ENCODE peak calls at places on chromosomes 11 and 22, in six cellular contexts. G is OCI-LY7, Y is GM12865, L is HCT116, V is BJ, E is GM23338. H is an unnamed sample.

GRCh38 chr11:45662096-45662664 is 3.2 kb downstream of the CHST1 start:
- DNase-seq in G (no peak), Y (no peak), L (no peak), V (no peak), E (no peak), H (no peak)

GRCh38 chr22:25896098-25896497 is 154.1 kb downstream of the MYO18B start:
- DNase-seq in G (peak), Y (peak), L (no peak), V (no peak), E (peak), H (no peak)

GRCh38 chr11:62400760-62401159 is 18.1 kb upstream of the SCGB1A1 start:
- DNase-seq in G (no peak), Y (no peak), L (no peak), V (peak), E (no peak), H (no peak)

GRCh38 chr11:84524422-84525051 is 1102.6 kb downstream of the DLG2 start:
- DNase-seq in G (peak), Y (peak), L (no peak), V (no peak), E (peak), H (no peak)

GRCh38 chr11:70233511-70233919 is 30.4 kb downstream of the FADD start:
- DNase-seq in G (no peak), Y (peak), L (peak), V (peak), E (no peak), H (no peak)

GRCh38 chr11:124320097-124320496 is at the start of gene OR8D2:
- DNase-seq in G (no peak), Y (no peak), L (no peak), V (no peak), E (no peak), H (no peak)

GRCh38 chr22:27669798-27670599 is 131.6 kb downstream of the MN1 start:
- DNase-seq in G (no peak), Y (no peak), L (no peak), V (no peak), E (peak), H (no peak)

GRCh38 chr11:45843158-45843924 is 3.9 kb upstream of the CRY2 start:
- DNase-seq in G (peak), Y (peak), L (peak), V (no peak), E (peak), H (peak)

GRCh38 chr11:86671386-86672006 is 920 bp downstream of the ME3 start:
- DNase-seq in G (no peak), Y (no peak), L (no peak), V (no peak), E (peak), H (no peak)

GRCh38 chr11:33016654-33017053 is 976 bp downstream of the DEPDC7 start:
- DNase-seq in G (no peak), Y (no peak), L (no peak), V (no peak), E (no peak), H (no peak)

GRCh38 chr11:123018702-123019101 is 37.1 kb upstream of the BSX start:
- DNase-seq in G (no peak), Y (no peak), L (no peak), V (no peak), E (no peak), H (no peak)

GRCh38 chr11:133660202-133660568 is 127.9 kb upstream of the OPCML start:
- DNase-seq in G (no peak), Y (no peak), L (no peak), V (no peak), E (peak), H (no peak)

GRCh38 chr11:44356351-44356750 is 46.4 kb upstream of the ALX4 start:
- DNase-seq in G (no peak), Y (no peak), L (no peak), V (no peak), E (no peak), H (no peak)

GRCh38 chr11:10023202-10023601 is 270.8 kb downstream of the SBF2 start:
- DNase-seq in G (no peak), Y (no peak), L (no peak), V (no peak), E (no peak), H (no peak)

GRCh38 chr11:1928891-1929541 is 9.5 kb downstream of the TNNT3 start:
- DNase-seq in G (no peak), Y (no peak), L (no peak), V (no peak), E (no peak), H (no peak)

GRCh38 chr11:64268687-64269379 is 15.6 kb downstream of the BAD start:
- DNase-seq in G (peak), Y (peak), L (no peak), V (no peak), E (peak), H (no peak)

GRCh38 chr11:31246451-31247165 is 122.9 kb downstream of the DCDC1 start:
- DNase-seq in G (no peak), Y (no peak), L (no peak), V (no peak), E (no peak), H (no peak)

GRCh38 chr11:1220941-1221721 is 1.7 kb upstream of the MUC5B start:
- DNase-seq in G (no peak), Y (no peak), L (no peak), V (no peak), E (no peak), H (no peak)

GRCh38 chr11:127023991-127024390 is 23.4 kb upstream of the KIRREL3 start:
- DNase-seq in G (no peak), Y (no peak), L (no peak), V (no peak), E (no peak), H (no peak)

GRCh38 chr11:122882809-122883681 is 486 bp downstream of the JHY start:
- DNase-seq in G (no peak), Y (peak), L (peak), V (no peak), E (peak), H (no peak)

GRCh38 chr11:111399187-111400031 is 20.3 kb upstream of the POU2AF1 start:
- DNase-seq in G (peak), Y (peak), L (no peak), V (no peak), E (no peak), H (no peak)

GRCh38 chr11:1792461-1792860 is 28.7 kb upstream of the CTSD start:
- DNase-seq in G (no peak), Y (no peak), L (no peak), V (no peak), E (no peak), H (no peak)

GRCh38 chr22:17954200-17954859 is 70.0 kb downstream of the MICAL3 start:
- DNase-seq in G (no peak), Y (no peak), L (no peak), V (no peak), E (no peak), H (no peak)

GRCh38 chr22:46557736-46558480 is 20.5 kb upstream of the CELSR1 start:
- DNase-seq in G (no peak), Y (no peak), L (no peak), V (no peak), E (no peak), H (no peak)

GRCh38 chr11:120420572-120420971 is 84.4 kb downstream of the ARHGEF12 start:
- DNase-seq in G (no peak), Y (no peak), L (no peak), V (no peak), E (no peak), H (no peak)

GRCh38 chr22:45344339-45344738 is 34.6 kb downstream of the FAM118A start:
- DNase-seq in G (no peak), Y (no peak), L (no peak), V (no peak), E (peak), H (no peak)

GRCh38 chr11:57190548-57190947 is 8.8 kb downstream of the LRRC55 start:
- DNase-seq in G (no peak), Y (no peak), L (no peak), V (no peak), E (no peak), H (no peak)

GRCh38 chr22:21735198-21736083 is at the start of gene YPEL1:
- DNase-seq in G (peak), Y (peak), L (peak), V (peak), E (peak), H (peak)

GRCh38 chr11:10456519-10456918 is 1.5 kb downstream of the AMPD3 start:
- DNase-seq in G (peak), Y (peak), L (no peak), V (no peak), E (no peak), H (no peak)

GRCh38 chr11:102109896-102110760 is at the start of gene YAP1:
- DNase-seq in G (peak), Y (peak), L (peak), V (peak), E (peak), H (no peak)

GRCh38 chr11:85406316-85406715 is 220.8 kb downstream of the DLG2 start:
- DNase-seq in G (no peak), Y (no peak), L (no peak), V (no peak), E (no peak), H (no peak)

GRCh38 chr11:124762624-124763155 is 600 bp upstream of the ESAM start:
- DNase-seq in G (no peak), Y (no peak), L (no peak), V (no peak), E (no peak), H (no peak)

GRCh38 chr11:67436459-67437081 is 912 bp downstream of the PTPRCAP start:
- DNase-seq in G (peak), Y (peak), L (no peak), V (no peak), E (peak), H (peak)

GRCh38 chr11:86509579-86509978 is 134.9 kb downstream of the CCDC81 start:
- DNase-seq in G (no peak), Y (no peak), L (no peak), V (no peak), E (no peak), H (no peak)

GRCh38 chr11:26470992-26471391 is 101.1 kb downstream of the MUC15 start:
- DNase-seq in G (no peak), Y (no peak), L (no peak), V (no peak), E (no peak), H (no peak)
- TF ChIP-seq CTCF in G (no peak), Y (no peak), L (no peak), V (no peak), E (no peak), H (no peak)

GRCh38 chr11:119377112-119377901 is 4.2 kb downstream of the USP2 start:
- DNase-seq in G (peak), Y (no peak), L (no peak), V (no peak), E (no peak), H (no peak)
- H3K4me3 ChIP-seq in G (peak), Y (no peak), L (no peak), V (no peak), E (no peak), H (no peak)

GRCh38 chr22:24319451-24319850 is 48.8 kb downstream of the SPECC1L start:
- DNase-seq in G (no peak), Y (no peak), L (no peak), V (no peak), E (no peak), H (no peak)

GRCh38 chr22:24310969-24311368 is 40.3 kb downstream of the SPECC1L start:
- DNase-seq in G (no peak), Y (no peak), L (no peak), V (no peak), E (no peak), H (no peak)

DNA sequence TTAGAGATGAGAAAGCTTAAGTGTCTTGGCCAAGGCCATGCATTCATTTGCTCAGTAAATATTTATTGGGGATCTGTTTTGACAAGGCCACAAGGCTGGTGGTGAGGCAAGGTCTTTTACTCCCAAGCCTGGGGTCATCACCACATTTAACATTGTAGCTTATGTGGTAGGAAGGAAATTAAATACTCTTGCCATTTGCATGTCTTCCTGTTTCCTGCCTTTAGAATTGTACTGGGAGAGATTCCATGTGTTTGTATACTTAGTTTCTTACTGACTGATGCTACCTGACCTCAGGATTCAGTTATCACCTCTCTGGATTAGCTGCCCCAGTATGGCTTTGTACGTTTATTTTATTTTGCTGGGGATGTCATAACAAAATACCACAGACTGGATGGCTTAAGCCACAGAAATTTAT is 44.7 kb downstream of the SPECC1L start:
- DNase-seq in G (no peak), Y (no peak), L (no peak), V (no peak), E (no peak), H (no peak)
- TF ChIP-seq CTCF in G (no peak), Y (no peak), L (no peak), V (no peak), E (no peak), H (no peak)

GRCh38 chr11:3925513-3925912 is 70.0 kb downstream of the STIM1 start:
- DNase-seq in G (no peak), Y (no peak), L (no peak), V (no peak), E (no peak), H (no peak)

GRCh38 chr11:3922056-3922455 is 66.6 kb downstream of the STIM1 start:
- DNase-seq in G (no peak), Y (no peak), L (no peak), V (no peak), E (no peak), H (no peak)

GRCh38 chr11:3916962-3917361 is 61.5 kb downstream of the STIM1 start:
- DNase-seq in G (no peak), Y (no peak), L (no peak), V (no peak), E (no peak), H (no peak)

GRCh38 chr11:3914807-3915206 is 59.3 kb downstream of the STIM1 start:
- DNase-seq in G (no peak), Y (no peak), L (no peak), V (no peak), E (no peak), H (no peak)

GRCh38 chr11:3920148-3920852 is 64.8 kb downstream of the STIM1 start:
- DNase-seq in G (no peak), Y (peak), L (peak), V (peak), E (no peak), H (peak)
- H3K4me3 ChIP-seq in G (no peak), Y (no peak), L (no peak), V (no peak), E (no peak), H (no peak)

H was measured in GM12864.